ENCODE peak calls at places on chromosomes 13 and 19, in seven cellular contexts. O is omental fat pad; B is dermis microvascular lymphatic vessel endothelial cell; V is GM10248; A is mammary epithelial cell; D is activated naive CD8-positive, alpha-beta T cell treated with anti-CD3 and anti-CD28 coated beads, Interleukin-2, amount 50 U/mL, for 24 hours; P is activated T-helper 1 cell treated with anti-CD3 and anti-CD28 coated beads, Interleukin-2, amount 50 U/mL, for 16 hours. E is an unnamed sample.

GRCh38 chr13:109600078-109600477 is 186.3 kb downstream of the IRS2 start:
- DNase-seq in V (no peak), D (no peak), A (no peak), B (no peak), P (no peak), O (no peak), E (no peak)

GRCh38 chr13:111789420-111789819 is 277.5 kb upstream of the SOX1 start:
- DNase-seq in V (no peak), P (no peak), A (no peak), D (no peak), B (no peak), O (no peak), E (no peak)

GRCh38 chr19:49637865-49638350 is 2.0 kb downstream of the RRAS start:
- DNase-seq in A (peak), P (no peak), O (peak), V (no peak), B (peak), D (no peak), E (peak)

GRCh38 chr13:38879278-38879677 is 111.4 kb downstream of the STOML3 start:
- DNase-seq in D (no peak), V (no peak), P (no peak), O (no peak), A (no peak), B (peak), E (no peak)

GRCh38 chr13:98482476-98483444 is 94.1 kb downstream of the STK24 start:
- DNase-seq in A (peak), V (peak), B (peak), O (no peak), D (peak), P (no peak), E (peak)

GRCh38 chr13:44151474-44151873 is 222.2 kb upstream of the SERP2 start:
- DNase-seq in V (no peak), B (no peak), O (no peak), A (no peak), D (no peak), P (no peak), E (no peak)

GRCh38 chr19:53868892-53869804 is 1.5 kb downstream of the MYADM start:
- DNase-seq in A (peak), O (peak), V (peak), D (peak), B (peak), P (peak), E (peak)

GRCh38 chr13:94546071-94546839 is 49.7 kb downstream of the TGDS start:
- DNase-seq in O (no peak), V (no peak), D (no peak), A (no peak), P (no peak), B (no peak), E (no peak)

GRCh38 chr13:98141938-98142426 is 912 bp upstream of the FARP1 start:
- DNase-seq in B (no peak), V (peak), O (no peak), P (no peak), A (no peak), D (no peak), E (peak)

GRCh38 chr19:39083599-39083982 is 577 bp upstream of the ACP7 start:
- DNase-seq in B (no peak), D (no peak), O (no peak), V (no peak), P (no peak), A (peak), E (no peak)

GRCh38 chr19:45632468-45633196 is 6.6 kb downstream of the EML2 start:
- DNase-seq in B (peak), O (peak), D (peak), V (peak), A (peak), P (peak), E (peak)

GRCh38 chr19:50330365-50331078 is 1.3 kb upstream of the KCNC3 start:
- DNase-seq in A (no peak), B (peak), P (peak), O (no peak), V (peak), D (peak), E (peak)

GRCh38 chr13:66468656-66469055 is 761.5 kb downstream of the PCDH9 start:
- DNase-seq in O (no peak), A (no peak), D (no peak), P (no peak), V (no peak), B (no peak), E (no peak)

GRCh38 chr13:27122036-27122435 is 49.6 kb downstream of the USP12 start:
- DNase-seq in V (no peak), P (no peak), B (no peak), A (no peak), D (no peak), O (no peak), E (peak)

GRCh38 chr19:2813235-2814160 is 6.2 kb upstream of the ZNF554 start:
- DNase-seq in O (no peak), D (no peak), V (no peak), P (no peak), B (no peak), A (no peak), E (no peak)

GRCh38 chr13:76455960-76456359 is 430.2 kb downstream of the KCTD12 start:
- DNase-seq in V (no peak), D (no peak), A (no peak), B (no peak), O (no peak), P (no peak), E (no peak)

GRCh38 chr19:3333020-3333583 is 33.3 kb upstream of the NFIC start:
- DNase-seq in P (no peak), A (no peak), O (no peak), D (no peak), V (no peak), B (no peak), E (no peak)

GRCh38 chr19:42634409-42635232 is 39.9 kb upstream of the CEACAM8 start:
- DNase-seq in D (peak), O (no peak), A (peak), V (peak), P (no peak), B (peak), E (peak)

GRCh38 chr13:109369357-109370052 is 416.9 kb downstream of the IRS2 start:
- DNase-seq in V (no peak), O (no peak), A (no peak), B (no peak), P (no peak), D (no peak), E (no peak)